ENCODE peak calls at places on chromosomes 11 and 22, in ten cellular contexts. One of them, this sample, is unnamed.
A peak's percentile ranks its signal among the peaks of the same experiment; 100 is the strongest.

GRCh38 chr11:12206529-12206928 is 96.1 kb downstream of the MICAL2 start:
- DNase-seq in lower lobe of right lung: no peak
- DNase-seq in lung: no peak
- DNase-seq in adrenal gland: no peak
- DNase-seq in body of pancreas: no peak
- DNase-seq in sigmoid colon: no peak
- DNase-seq in pancreas: no peak
- DNase-seq in uterus: no peak
- DNase-seq in transverse colon: no peak
- DNase-seq in ovary: no peak
- DNase-seq in this sample: no peak

GRCh38 chr22:38132794-38133193 is 22.3 kb upstream of the BAIAP2L2 start:
- DNase-seq in lower lobe of right lung: no peak
- DNase-seq in lung: no peak
- DNase-seq in adrenal gland: no peak
- DNase-seq in body of pancreas: no peak
- DNase-seq in sigmoid colon: no peak
- DNase-seq in pancreas: peak; percentile 60
- DNase-seq in uterus: no peak
- DNase-seq in transverse colon: no peak
- DNase-seq in ovary: peak; percentile 22
- DNase-seq in this sample: no peak

GRCh38 chr11:20544536-20545237 is 54.7 kb upstream of the SLC6A5 start:
- DNase-seq in lower lobe of right lung: no peak
- DNase-seq in lung: no peak
- DNase-seq in adrenal gland: no peak
- DNase-seq in body of pancreas: no peak
- DNase-seq in sigmoid colon: no peak
- DNase-seq in pancreas: no peak
- DNase-seq in uterus: no peak
- DNase-seq in transverse colon: no peak
- DNase-seq in ovary: no peak
- DNase-seq in this sample: no peak

GRCh38 chr22:48837341-48837935 is 990.2 kb downstream of the BRD1 start:
- DNase-seq in lower lobe of right lung: no peak
- DNase-seq in lung: no peak
- DNase-seq in adrenal gland: no peak
- DNase-seq in body of pancreas: no peak
- DNase-seq in sigmoid colon: no peak
- DNase-seq in pancreas: no peak
- DNase-seq in uterus: no peak
- DNase-seq in transverse colon: no peak
- DNase-seq in ovary: no peak
- DNase-seq in this sample: no peak

GRCh38 chr22:22802346-22802970 is 85.2 kb upstream of the IGLL5 start:
- DNase-seq in lower lobe of right lung: no peak
- DNase-seq in lung: peak; percentile 23
- DNase-seq in adrenal gland: no peak
- DNase-seq in body of pancreas: no peak
- DNase-seq in sigmoid colon: no peak
- DNase-seq in pancreas: no peak
- DNase-seq in uterus: no peak
- DNase-seq in transverse colon: no peak
- DNase-seq in ovary: no peak
- DNase-seq in this sample: no peak

GRCh38 chr11:86737752-86738151 is 62.6 kb upstream of the PRSS23 start:
- DNase-seq in lower lobe of right lung: no peak
- DNase-seq in lung: no peak
- DNase-seq in adrenal gland: no peak
- DNase-seq in body of pancreas: no peak
- DNase-seq in sigmoid colon: no peak
- DNase-seq in pancreas: no peak
- DNase-seq in uterus: no peak
- DNase-seq in transverse colon: no peak
- DNase-seq in ovary: no peak
- DNase-seq in this sample: no peak

GRCh38 chr11:85685820-85686459 is at the start of gene CCDC89:
- DNase-seq in lower lobe of right lung: peak; percentile 54
- DNase-seq in lung: peak; percentile 52
- DNase-seq in adrenal gland: peak; percentile 68
- DNase-seq in body of pancreas: no peak
- DNase-seq in sigmoid colon: peak; percentile 92
- DNase-seq in pancreas: peak; percentile 55
- DNase-seq in uterus: peak; percentile 93
- DNase-seq in transverse colon: peak; percentile 48
- DNase-seq in ovary: peak; percentile 81
- DNase-seq in this sample: no peak

GRCh38 chr22:35839811-35840739 is 122.4 kb downstream of the APOL5 start:
- DNase-seq in lower lobe of right lung: peak; percentile 84
- DNase-seq in lung: peak; percentile 86
- DNase-seq in adrenal gland: peak; percentile 91
- DNase-seq in body of pancreas: peak; percentile 79
- DNase-seq in sigmoid colon: peak; percentile 94
- DNase-seq in pancreas: peak; percentile 87
- DNase-seq in uterus: peak; percentile 94
- DNase-seq in transverse colon: peak; percentile 86
- DNase-seq in ovary: peak; percentile 86
- DNase-seq in this sample: peak; percentile 94

GRCh38 chr22:30224161-30224857 is 22.2 kb downstream of the LIF start:
- DNase-seq in lower lobe of right lung: no peak
- DNase-seq in lung: no peak
- DNase-seq in adrenal gland: no peak
- DNase-seq in body of pancreas: no peak
- DNase-seq in sigmoid colon: no peak
- DNase-seq in pancreas: no peak
- DNase-seq in uterus: no peak
- DNase-seq in transverse colon: no peak
- DNase-seq in ovary: no peak
- DNase-seq in this sample: no peak

GRCh38 chr11:83241291-83241946 is 44.7 kb downstream of the CCDC90B start:
- DNase-seq in lower lobe of right lung: no peak
- DNase-seq in lung: peak; percentile 44
- DNase-seq in adrenal gland: peak; percentile 52
- DNase-seq in body of pancreas: peak; percentile 71
- DNase-seq in sigmoid colon: no peak
- DNase-seq in pancreas: no peak
- DNase-seq in uterus: peak; percentile 44
- DNase-seq in transverse colon: peak; percentile 52
- DNase-seq in ovary: no peak
- DNase-seq in this sample: no peak

GRCh38 chr22:30315962-30316576 is 10.7 kb downstream of the TBC1D10A start:
- DNase-seq in lower lobe of right lung: no peak
- DNase-seq in lung: no peak
- DNase-seq in adrenal gland: no peak
- DNase-seq in body of pancreas: no peak
- DNase-seq in sigmoid colon: no peak
- DNase-seq in pancreas: no peak
- DNase-seq in uterus: no peak
- DNase-seq in transverse colon: no peak
- DNase-seq in ovary: no peak
- DNase-seq in this sample: no peak

GRCh38 chr11:69414773-69415187 is 66.7 kb upstream of the LINC01488 start:
- DNase-seq in lower lobe of right lung: no peak
- DNase-seq in lung: no peak
- DNase-seq in adrenal gland: no peak
- DNase-seq in body of pancreas: no peak
- DNase-seq in sigmoid colon: peak; percentile 41
- DNase-seq in pancreas: no peak
- DNase-seq in uterus: no peak
- DNase-seq in transverse colon: no peak
- DNase-seq in ovary: no peak
- DNase-seq in this sample: no peak

GRCh38 chr11:62245271-62245753 is 3.3 kb downstream of the SCGB1D2 start:
- DNase-seq in lower lobe of right lung: no peak
- DNase-seq in lung: no peak
- DNase-seq in adrenal gland: peak; percentile 20
- DNase-seq in body of pancreas: no peak
- DNase-seq in sigmoid colon: no peak
- DNase-seq in pancreas: no peak
- DNase-seq in uterus: no peak
- DNase-seq in transverse colon: no peak
- DNase-seq in ovary: no peak
- DNase-seq in this sample: no peak

GRCh38 chr11:96393753-96394348 is 4.0 kb downstream of the JRKL start:
- DNase-seq in lower lobe of right lung: no peak
- DNase-seq in lung: no peak
- DNase-seq in adrenal gland: no peak
- DNase-seq in body of pancreas: no peak
- DNase-seq in sigmoid colon: no peak
- DNase-seq in pancreas: no peak
- DNase-seq in uterus: no peak
- DNase-seq in transverse colon: no peak
- DNase-seq in ovary: no peak
- DNase-seq in this sample: no peak

GRCh38 chr11:117999354-117999993 is 13.3 kb downstream of the IL10RA start:
- DNase-seq in lower lobe of right lung: no peak
- DNase-seq in lung: no peak
- DNase-seq in adrenal gland: no peak
- DNase-seq in body of pancreas: no peak
- DNase-seq in sigmoid colon: no peak
- DNase-seq in pancreas: no peak
- DNase-seq in uterus: peak; percentile 3
- DNase-seq in transverse colon: no peak
- DNase-seq in ovary: no peak
- DNase-seq in this sample: no peak

GRCh38 chr11:82191690-82192089 is 542.0 kb downstream of the FAM181B start:
- DNase-seq in lower lobe of right lung: peak; percentile 31
- DNase-seq in lung: no peak
- DNase-seq in adrenal gland: no peak
- DNase-seq in body of pancreas: no peak
- DNase-seq in sigmoid colon: no peak
- DNase-seq in pancreas: peak; percentile 31
- DNase-seq in uterus: no peak
- DNase-seq in transverse colon: no peak
- DNase-seq in ovary: no peak
- DNase-seq in this sample: no peak
- H3K4me1 ChIP-seq in lower lobe of right lung: no peaks in the 10 kb centered on the region
- H3K4me1 ChIP-seq in lung: no peaks in the 10 kb centered on the region
- H3K4me1 ChIP-seq in adrenal gland: no peaks in the 10 kb centered on the region
- H3K4me1 ChIP-seq in body of pancreas: no peaks in the 10 kb centered on the region
- H3K4me1 ChIP-seq in sigmoid colon: no peaks in the 10 kb centered on the region
- H3K4me1 ChIP-seq in pancreas: no peaks in the 10 kb centered on the region
- H3K4me1 ChIP-seq in uterus: peaks cover 4% of the 10 kb centered on the region
- H3K4me1 ChIP-seq in transverse colon: no peaks in the 10 kb centered on the region
- H3K4me1 ChIP-seq in ovary: no peaks in the 10 kb centered on the region
- H3K4me1 ChIP-seq in this sample: no peaks in the 10 kb centered on the region

GRCh38 chr11:104999716-105000115 is 23.3 kb downstream of the CASP5 start:
- DNase-seq in lower lobe of right lung: no peak
- DNase-seq in lung: no peak
- DNase-seq in adrenal gland: no peak
- DNase-seq in body of pancreas: no peak
- DNase-seq in sigmoid colon: no peak
- DNase-seq in pancreas: no peak
- DNase-seq in uterus: no peak
- DNase-seq in transverse colon: no peak
- DNase-seq in ovary: no peak
- DNase-seq in this sample: no peak

GRCh38 chr11:105000797-105001196 is 22.2 kb downstream of the CASP5 start:
- DNase-seq in lower lobe of right lung: peak; percentile 50
- DNase-seq in lung: no peak
- DNase-seq in adrenal gland: no peak
- DNase-seq in body of pancreas: peak; percentile 26
- DNase-seq in sigmoid colon: no peak
- DNase-seq in pancreas: no peak
- DNase-seq in uterus: no peak
- DNase-seq in transverse colon: peak; percentile 29
- DNase-seq in ovary: no peak
- DNase-seq in this sample: no peak

GRCh38 chr11:105000167-105000566 is 22.8 kb downstream of the CASP5 start:
- DNase-seq in lower lobe of right lung: no peak
- DNase-seq in lung: no peak
- DNase-seq in adrenal gland: no peak
- DNase-seq in body of pancreas: no peak
- DNase-seq in sigmoid colon: no peak
- DNase-seq in pancreas: no peak
- DNase-seq in uterus: no peak
- DNase-seq in transverse colon: no peak
- DNase-seq in ovary: no peak
- DNase-seq in this sample: no peak

GRCh38 chr11:104995001-104995408 is 26.6 kb upstream of the CASP4 start:
- DNase-seq in lower lobe of right lung: no peak
- DNase-seq in lung: no peak
- DNase-seq in adrenal gland: no peak
- DNase-seq in body of pancreas: no peak
- DNase-seq in sigmoid colon: no peak
- DNase-seq in pancreas: no peak
- DNase-seq in uterus: no peak
- DNase-seq in transverse colon: no peak
- DNase-seq in ovary: no peak
- DNase-seq in this sample: no peak

GRCh38 chr11:104997288-104997687 is 25.7 kb downstream of the CASP5 start:
- DNase-seq in lower lobe of right lung: no peak
- DNase-seq in lung: no peak
- DNase-seq in adrenal gland: no peak
- DNase-seq in body of pancreas: no peak
- DNase-seq in sigmoid colon: no peak
- DNase-seq in pancreas: no peak
- DNase-seq in uterus: no peak
- DNase-seq in transverse colon: no peak
- DNase-seq in ovary: no peak
- DNase-seq in this sample: no peak
- TF ChIP-seq CTCF in lower lobe of right lung: no peak
- TF ChIP-seq CTCF in lung: no peak
- TF ChIP-seq CTCF in adrenal gland: no peak
- TF ChIP-seq CTCF in body of pancreas: peak; percentile 17
- TF ChIP-seq CTCF in sigmoid colon: no peak
- TF ChIP-seq CTCF in pancreas: no peak
- TF ChIP-seq CTCF in uterus: no peak
- TF ChIP-seq CTCF in transverse colon: no peak
- TF ChIP-seq CTCF in ovary: no peak
- TF ChIP-seq CTCF in this sample: peak; percentile 58

GRCh38 chr11:134383576-134384221 is 28.3 kb downstream of the B3GAT1 start:
- DNase-seq in lower lobe of right lung: no peak
- DNase-seq in lung: no peak
- DNase-seq in adrenal gland: no peak
- DNase-seq in body of pancreas: no peak
- DNase-seq in sigmoid colon: no peak
- DNase-seq in pancreas: peak; percentile 49
- DNase-seq in uterus: no peak
- DNase-seq in transverse colon: no peak
- DNase-seq in ovary: no peak
- DNase-seq in this sample: no peak
- H3K27me3 ChIP-seq in lower lobe of right lung: peaks cover 15% of the 10 kb centered on the region
- H3K27me3 ChIP-seq in lung: no peaks in the 10 kb centered on the region
- H3K27me3 ChIP-seq in adrenal gland: no peaks in the 10 kb centered on the region
- H3K27me3 ChIP-seq in body of pancreas: no peaks in the 10 kb centered on the region
- H3K27me3 ChIP-seq in sigmoid colon: peaks cover 28% of the 10 kb centered on the region
- H3K27me3 ChIP-seq in pancreas: no peaks in the 10 kb centered on the region
- H3K27me3 ChIP-seq in uterus: no peaks in the 10 kb centered on the region
- H3K27me3 ChIP-seq in transverse colon: no peaks in the 10 kb centered on the region
- H3K27me3 ChIP-seq in ovary: no peaks in the 10 kb centered on the region
- H3K27me3 ChIP-seq in this sample: no peaks in the 10 kb centered on the region

DNA sequence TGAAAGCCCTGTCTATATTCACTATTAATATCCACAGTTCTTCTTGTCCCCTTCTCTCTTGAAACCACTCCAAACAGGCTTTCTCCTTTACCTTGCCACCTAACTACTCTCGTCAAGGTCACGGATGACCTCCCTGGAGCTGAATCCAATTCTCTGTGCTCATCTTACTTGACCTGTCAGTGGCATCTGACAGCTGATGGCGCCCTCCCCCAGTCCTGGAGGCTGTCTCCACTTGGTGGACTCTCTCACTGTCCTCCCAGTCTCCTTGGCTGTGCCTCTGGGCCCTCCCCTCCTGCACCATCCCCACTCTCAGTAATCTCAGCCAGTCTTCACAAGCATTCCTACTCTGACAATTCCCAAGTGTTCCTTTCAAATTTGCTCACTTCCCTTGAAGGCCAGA is 8.7 kb downstream of the TNKS1BP1 start:
- DNase-seq in lower lobe of right lung: no peak
- DNase-seq in lung: no peak
- DNase-seq in adrenal gland: peak; percentile 64
- DNase-seq in body of pancreas: no peak
- DNase-seq in sigmoid colon: no peak
- DNase-seq in pancreas: no peak
- DNase-seq in uterus: no peak
- DNase-seq in transverse colon: no peak
- DNase-seq in ovary: no peak
- DNase-seq in this sample: no peak
- H3K4me1 ChIP-seq in lower lobe of right lung: peaks cover 83% of the 10 kb centered on the region
- H3K4me1 ChIP-seq in lung: peaks cover 36% of the 10 kb centered on the region
- H3K4me1 ChIP-seq in adrenal gland: peaks cover 83% of the 10 kb centered on the region
- H3K4me1 ChIP-seq in body of pancreas: peaks cover 88% of the 10 kb centered on the region
- H3K4me1 ChIP-seq in sigmoid colon: peaks cover 51% of the 10 kb centered on the region
- H3K4me1 ChIP-seq in pancreas: peaks cover 46% of the 10 kb centered on the region
- H3K4me1 ChIP-seq in uterus: peaks cover 26% of the 10 kb centered on the region
- H3K4me1 ChIP-seq in transverse colon: peaks cover 68% of the 10 kb centered on the region
- H3K4me1 ChIP-seq in ovary: peaks cover 29% of the 10 kb centered on the region
- H3K4me1 ChIP-seq in this sample: peaks cover 6% of the 10 kb centered on the region

This sample was measured in RWPE2.